ENCODE peak calls at places on chromosomes 4 and X, in six cellular contexts. One of them, this sample, is unnamed.

GRCh38 chr4:162838671-162839070 is 328.0 kb downstream of the NAF1 start:
- DNase-seq in sciatic nerve: no peak
- DNase-seq in T-helper 1 cell: no peak
- DNase-seq in IMR-90: no peak
- DNase-seq in MCF 10A: peak; percentile 34
- DNase-seq in WTC11: no peak
- DNase-seq in this sample: no peak

GRCh38 chrX:20727447-20727846 is 460.7 kb upstream of the RPS6KA3 start:
- DNase-seq in T-helper 1 cell: no peak
- DNase-seq in sciatic nerve: no peak
- DNase-seq in WTC11: no peak
- DNase-seq in IMR-90: no peak
- DNase-seq in MCF 10A: no peak
- DNase-seq in this sample: no peak

GRCh38 chr4:95544433-95545103 is 4.2 kb downstream of the UNC5C start:
- DNase-seq in T-helper 1 cell: no peak
- DNase-seq in MCF 10A: no peak
- DNase-seq in sciatic nerve: no peak
- DNase-seq in IMR-90: no peak
- DNase-seq in WTC11: no peak
- DNase-seq in this sample: no peak

GRCh38 chr4:40143926-40144508 is 52.8 kb upstream of the RHOH start:
- DNase-seq in IMR-90: no peak
- DNase-seq in T-helper 1 cell: no peak
- DNase-seq in sciatic nerve: no peak
- DNase-seq in MCF 10A: no peak
- DNase-seq in WTC11: no peak
- DNase-seq in this sample: no peak

GRCh38 chr4:83535945-83536648 is at the start of gene GPAT3:
- DNase-seq in IMR-90: peak; percentile 45
- DNase-seq in WTC11: peak; percentile 59
- DNase-seq in T-helper 1 cell: peak; percentile 45
- DNase-seq in MCF 10A: peak; percentile 85
- DNase-seq in sciatic nerve: peak; percentile 83
- DNase-seq in this sample: peak; percentile 78

GRCh38 chr4:165875446-165875845 is 2.4 kb downstream of the TLL1 start:
- DNase-seq in sciatic nerve: no peak
- DNase-seq in WTC11: no peak
- DNase-seq in IMR-90: no peak
- DNase-seq in T-helper 1 cell: no peak
- DNase-seq in MCF 10A: no peak
- DNase-seq in this sample: no peak

GRCh38 chr4:159552979-159553768 is 450.3 kb downstream of the RAPGEF2 start:
- DNase-seq in WTC11: no peak
- DNase-seq in IMR-90: no peak
- DNase-seq in MCF 10A: no peak
- DNase-seq in T-helper 1 cell: no peak
- DNase-seq in sciatic nerve: no peak
- DNase-seq in this sample: no peak

GRCh38 chrX:110846071-110846470 is 50.5 kb upstream of the CHRDL1 start:
- DNase-seq in T-helper 1 cell: no peak
- DNase-seq in WTC11: no peak
- DNase-seq in sciatic nerve: no peak
- DNase-seq in IMR-90: no peak
- DNase-seq in MCF 10A: no peak
- DNase-seq in this sample: no peak

GRCh38 chrX:56994375-56995270 is 718 bp downstream of the SPIN3 start:
- DNase-seq in T-helper 1 cell: no peak
- DNase-seq in WTC11: no peak
- DNase-seq in MCF 10A: no peak
- DNase-seq in sciatic nerve: no peak
- DNase-seq in IMR-90: peak; percentile 13
- DNase-seq in this sample: peak; percentile 3

GRCh38 chrX:104324461-104324860 is 69.7 kb upstream of the ESX1 start:
- DNase-seq in WTC11: no peak
- DNase-seq in sciatic nerve: no peak
- DNase-seq in MCF 10A: no peak
- DNase-seq in T-helper 1 cell: no peak
- DNase-seq in IMR-90: no peak
- DNase-seq in this sample: no peak

GRCh38 chr4:121796283-121796682 is 4.8 kb upstream of the EXOSC9 start:
- DNase-seq in T-helper 1 cell: no peak
- DNase-seq in MCF 10A: no peak
- DNase-seq in sciatic nerve: no peak
- DNase-seq in IMR-90: no peak
- DNase-seq in WTC11: no peak
- DNase-seq in this sample: peak; percentile 8

GRCh38 chr4:83025563-83025962 is 9.4 kb upstream of the COPS4 start:
- DNase-seq in MCF 10A: no peak
- DNase-seq in IMR-90: no peak
- DNase-seq in T-helper 1 cell: no peak
- DNase-seq in sciatic nerve: no peak
- DNase-seq in WTC11: no peak
- DNase-seq in this sample: no peak

GRCh38 chrX:134161162-134161561 is 75.8 kb upstream of the CCDC160 start:
- DNase-seq in T-helper 1 cell: no peak
- DNase-seq in WTC11: no peak
- DNase-seq in MCF 10A: no peak
- DNase-seq in sciatic nerve: no peak
- DNase-seq in IMR-90: no peak
- DNase-seq in this sample: no peak

GRCh38 chrX:138128025-138128671 is 562.2 kb downstream of the ZIC3 start:
- DNase-seq in sciatic nerve: no peak
- DNase-seq in WTC11: no peak
- DNase-seq in MCF 10A: peak; percentile 49
- DNase-seq in T-helper 1 cell: no peak
- DNase-seq in IMR-90: peak; percentile 11
- DNase-seq in this sample: peak; percentile 8

GRCh38 chrX:1385824-1386223 is 6.1 kb downstream of the SLC25A6 start:
- DNase-seq in IMR-90: no peak
- DNase-seq in sciatic nerve: no peak
- DNase-seq in T-helper 1 cell: no peak
- DNase-seq in WTC11: peak; percentile 2
- DNase-seq in MCF 10A: no peak
- DNase-seq in this sample: peak; percentile 54

GRCh38 chr4:111501946-111502345 is 643.3 kb upstream of the FAM241A start:
- DNase-seq in T-helper 1 cell: no peak
- DNase-seq in sciatic nerve: no peak
- DNase-seq in WTC11: no peak
- DNase-seq in MCF 10A: no peak
- DNase-seq in IMR-90: peak; percentile 42
- DNase-seq in this sample: no peak

GRCh38 chrX:47190445-47191269 is 3.0 kb upstream of the UBA1 start:
- DNase-seq in MCF 10A: peak; percentile 90
- DNase-seq in sciatic nerve: peak; percentile 90
- DNase-seq in T-helper 1 cell: peak; percentile 64
- DNase-seq in WTC11: peak; percentile 86
- DNase-seq in IMR-90: peak; percentile 92
- DNase-seq in this sample: peak; percentile 97

GRCh38 chrX:19446397-19446796 is 68.9 kb downstream of the MAP3K15 start:
- DNase-seq in MCF 10A: no peak
- DNase-seq in WTC11: no peak
- DNase-seq in IMR-90: no peak
- DNase-seq in T-helper 1 cell: no peak
- DNase-seq in sciatic nerve: no peak
- DNase-seq in this sample: no peak

GRCh38 chrX:54301516-54301915 is 56.3 kb downstream of the WNK3 start:
- DNase-seq in MCF 10A: no peak
- DNase-seq in WTC11: no peak
- DNase-seq in T-helper 1 cell: no peak
- DNase-seq in sciatic nerve: no peak
- DNase-seq in IMR-90: no peak
- DNase-seq in this sample: no peak

GRCh38 chr4:157221895-157222763 is 1.6 kb downstream of the GRIA2 start:
- DNase-seq in T-helper 1 cell: no peak
- DNase-seq in MCF 10A: no peak
- DNase-seq in IMR-90: no peak
- DNase-seq in sciatic nerve: peak; percentile 63
- DNase-seq in WTC11: peak; percentile 70
- DNase-seq in this sample: peak; percentile 81

GRCh38 chrX:133444952-133445831 is 29.9 kb upstream of the GPC4 start:
- DNase-seq in T-helper 1 cell: no peak
- DNase-seq in IMR-90: no peak
- DNase-seq in WTC11: peak; percentile 54
- DNase-seq in MCF 10A: peak; percentile 54
- DNase-seq in sciatic nerve: no peak
- DNase-seq in this sample: peak; percentile 53

GRCh38 chrX:74835566-74835965 is 89.7 kb downstream of the NEXMIF start:
- DNase-seq in T-helper 1 cell: no peak
- DNase-seq in IMR-90: no peak
- DNase-seq in sciatic nerve: no peak
- DNase-seq in MCF 10A: no peak
- DNase-seq in WTC11: no peak
- DNase-seq in this sample: no peak

GRCh38 chrX:152070186-152070585 is 68.2 kb downstream of the MAGEA10 start:
- DNase-seq in WTC11: no peak
- DNase-seq in IMR-90: no peak
- DNase-seq in sciatic nerve: no peak
- DNase-seq in T-helper 1 cell: no peak
- DNase-seq in MCF 10A: peak; percentile 43
- DNase-seq in this sample: no peak

GRCh38 chr4:106763044-106763443 is 273.1 kb downstream of the DKK2 start:
- DNase-seq in T-helper 1 cell: no peak
- DNase-seq in WTC11: no peak
- DNase-seq in IMR-90: no peak
- DNase-seq in MCF 10A: peak; percentile 27
- DNase-seq in sciatic nerve: no peak
- DNase-seq in this sample: no peak

GRCh38 chr4:7924570-7924969 is 15.1 kb downstream of the AFAP1 start:
- DNase-seq in WTC11: no peak
- DNase-seq in MCF 10A: no peak
- DNase-seq in T-helper 1 cell: no peak
- DNase-seq in sciatic nerve: no peak
- DNase-seq in IMR-90: no peak
- DNase-seq in this sample: no peak

GRCh38 chr4:10458190-10458589 is 964 bp upstream of the ZNF518B start:
- DNase-seq in sciatic nerve: no peak
- DNase-seq in T-helper 1 cell: no peak
- DNase-seq in IMR-90: no peak
- DNase-seq in WTC11: peak; percentile 20
- DNase-seq in MCF 10A: no peak
- DNase-seq in this sample: peak; percentile 43

GRCh38 chr4:86300516-86300915 is 59.3 kb downstream of the MAPK10 start:
- DNase-seq in WTC11: no peak
- DNase-seq in T-helper 1 cell: no peak
- DNase-seq in MCF 10A: no peak
- DNase-seq in IMR-90: no peak
- DNase-seq in sciatic nerve: no peak
- DNase-seq in this sample: no peak

GRCh38 chrX:2385224-2385623 is 115.6 kb downstream of the DHRSX start:
- DNase-seq in IMR-90: peak; percentile 88
- DNase-seq in MCF 10A: peak; percentile 39
- DNase-seq in T-helper 1 cell: no peak
- DNase-seq in sciatic nerve: no peak
- DNase-seq in WTC11: no peak
- DNase-seq in this sample: no peak

GRCh38 chrX:140762061-140762460 is 52.5 kb downstream of the LINC00632 start:
- DNase-seq in sciatic nerve: peak; percentile 66
- DNase-seq in T-helper 1 cell: peak; percentile 3
- DNase-seq in MCF 10A: peak; percentile 78
- DNase-seq in IMR-90: peak; percentile 74
- DNase-seq in WTC11: peak; percentile 39
- DNase-seq in this sample: peak; percentile 29

GRCh38 chr4:53889335-53890084 is 174.9 kb downstream of the CHIC2 start:
- DNase-seq in MCF 10A: no peak
- DNase-seq in WTC11: no peak
- DNase-seq in T-helper 1 cell: no peak
- DNase-seq in sciatic nerve: no peak
- DNase-seq in IMR-90: peak; percentile 76
- DNase-seq in this sample: no peak

This sample was measured in H7.